ENCODE peak calls at places on chromosomes 7 and 10, in five cellular contexts. One of them, this sample, is unnamed.

GRCh38 chr10:33391611-33392010 is 57.1 kb upstream of the NRP1 start:
- DNase-seq in NCI-H187 treated with DMSO at 0.1 percent for 48 hours: no peak
- DNase-seq in EL: no peak
- DNase-seq in GM19239: no peak
- DNase-seq in germinal center: no peak
- DNase-seq in this sample: no peak

GRCh38 chr10:114623661-114624294 is 34.3 kb downstream of the ABLIM1 start:
- DNase-seq in NCI-H187 treated with DMSO at 0.1 percent for 48 hours: no peak
- DNase-seq in EL: peak
- DNase-seq in GM19239: no peak
- DNase-seq in germinal center: no peak
- DNase-seq in this sample: no peak

GRCh38 chr10:121873236-121873635 is 54.6 kb downstream of the ATE1 start:
- DNase-seq in NCI-H187 treated with DMSO at 0.1 percent for 48 hours: no peak
- DNase-seq in EL: no peak
- DNase-seq in GM19239: no peak
- DNase-seq in germinal center: no peak
- DNase-seq in this sample: no peak

GRCh38 chr10:603745-604144 is 85.7 kb downstream of the DIP2C start:
- DNase-seq in NCI-H187 treated with DMSO at 0.1 percent for 48 hours: no peak
- DNase-seq in EL: no peak
- DNase-seq in GM19239: no peak
- DNase-seq in germinal center: no peak
- DNase-seq in this sample: no peak

GRCh38 chr7:36878288-36878687 is 154.0 kb upstream of the AOAH start:
- DNase-seq in NCI-H187 treated with DMSO at 0.1 percent for 48 hours: no peak
- DNase-seq in EL: no peak
- DNase-seq in GM19239: no peak
- DNase-seq in germinal center: no peak
- DNase-seq in this sample: no peak

GRCh38 chr10:97572214-97572989 is at the start of gene ANKRD2:
- DNase-seq in NCI-H187 treated with DMSO at 0.1 percent for 48 hours: no peak
- DNase-seq in EL: peak
- DNase-seq in GM19239: peak
- DNase-seq in germinal center: peak
- DNase-seq in this sample: no peak

GRCh38 chr7:102993532-102994029 is 80.8 kb downstream of the LRRC17 start:
- DNase-seq in NCI-H187 treated with DMSO at 0.1 percent for 48 hours: no peak
- DNase-seq in EL: no peak
- DNase-seq in GM19239: no peak
- DNase-seq in germinal center: no peak
- DNase-seq in this sample: no peak

GRCh38 chr10:6423004-6423403 is 157.1 kb downstream of the PRKCQ start:
- DNase-seq in NCI-H187 treated with DMSO at 0.1 percent for 48 hours: no peak
- DNase-seq in EL: peak
- DNase-seq in GM19239: no peak
- DNase-seq in germinal center: no peak
- DNase-seq in this sample: no peak

GRCh38 chr10:97518601-97519043 is 19.9 kb downstream of the UBTD1 start:
- DNase-seq in NCI-H187 treated with DMSO at 0.1 percent for 48 hours: no peak
- DNase-seq in EL: no peak
- DNase-seq in GM19239: no peak
- DNase-seq in germinal center: no peak
- DNase-seq in this sample: no peak

GRCh38 chr7:124275411-124275810 is 242.5 kb upstream of the TMEM229A start:
- DNase-seq in NCI-H187 treated with DMSO at 0.1 percent for 48 hours: peak
- DNase-seq in EL: no peak
- DNase-seq in GM19239: no peak
- DNase-seq in germinal center: no peak
- DNase-seq in this sample: peak

GRCh38 chr10:36094091-36094490 is 452.0 kb upstream of the FZD8 start:
- DNase-seq in NCI-H187 treated with DMSO at 0.1 percent for 48 hours: no peak
- DNase-seq in EL: no peak
- DNase-seq in GM19239: no peak
- DNase-seq in germinal center: no peak
- DNase-seq in this sample: no peak

GRCh38 chr10:127129104-127129503 is 67.3 kb downstream of the INSYN2A start:
- DNase-seq in NCI-H187 treated with DMSO at 0.1 percent for 48 hours: no peak
- DNase-seq in EL: no peak
- DNase-seq in GM19239: no peak
- DNase-seq in germinal center: no peak
- DNase-seq in this sample: no peak

GRCh38 chr7:66050990-66051424 is 24.6 kb upstream of the ASL start:
- DNase-seq in NCI-H187 treated with DMSO at 0.1 percent for 48 hours: no peak
- DNase-seq in EL: peak
- DNase-seq in GM19239: no peak
- DNase-seq in germinal center: no peak
- DNase-seq in this sample: no peak